ENCODE peak calls at places on chromosomes 6 and 20, in seven cellular contexts. B, U, M, I, J, P and Y are unnamed samples.

GRCh38 chr6:84779380-84779779 is 15.0 kb upstream of the TBX18 start:
- DNase-seq in B (no peak), U (no peak), J (no peak), M (no peak), I (no peak), P (no peak), Y (no peak)

GRCh38 chr20:45970646-45971424 is 1.2 kb downstream of the ZNF335 start:
- DNase-seq in P (peak; percentile 19), B (peak; percentile 33), I (no peak), M (no peak), J (no peak), U (no peak), Y (no peak)

GRCh38 chr6:41939091-41939847 is 2.3 kb downstream of the CCND3 start:
- DNase-seq in U (no peak), I (no peak), M (no peak), B (no peak), J (peak; percentile 60), P (peak; percentile 43), Y (peak; percentile 32)

GRCh38 chr6:38599966-38600550 is 39.7 kb downstream of the BTBD9 start:
- DNase-seq in I (no peak), J (no peak), B (no peak), M (no peak), U (no peak), P (no peak), Y (no peak)

GRCh38 chr20:3678893-3679720 is 2.7 kb downstream of the ADAM33 start:
- DNase-seq in J (peak; percentile 51), M (no peak), U (no peak), I (no peak), B (no peak), P (no peak), Y (no peak)

GRCh38 chr6:53041356-53041755 is 23.8 kb upstream of the FBXO9 start:
- DNase-seq in U (no peak), P (peak; percentile 74), J (no peak), M (no peak), I (no peak), B (no peak), Y (no peak)

GRCh38 chr6:3455490-3456394 is 1.1 kb downstream of the SLC22A23 start:
- DNase-seq in U (no peak), P (no peak), M (peak; percentile 11), B (peak; percentile 13), J (peak; percentile 21), I (no peak), Y (peak; percentile 59)

GRCh38 chr20:57378646-57379262 is 12.4 kb upstream of the RBM38 start:
- DNase-seq in U (no peak), M (no peak), B (no peak), I (no peak), P (no peak), J (no peak), Y (no peak)

GRCh38 chr6:112407191-112407590 is 60.1 kb downstream of the RFPL4B start:
- DNase-seq in B (no peak), I (no peak), M (no peak), U (peak; percentile 82), J (no peak), P (no peak), Y (peak; percentile 18)

GRCh38 chr20:59829415-59830106 is 103.9 kb downstream of the SYCP2 start:
- DNase-seq in J (peak; percentile 10), U (no peak), P (no peak), I (no peak), M (no peak), B (no peak), Y (no peak)

GRCh38 chr20:61096463-61096862 is 155.6 kb upstream of the CDH4 start:
- DNase-seq in I (no peak), B (no peak), P (no peak), M (no peak), U (no peak), J (no peak), Y (no peak)

GRCh38 chr20:2978519-2978918 is 64.9 kb upstream of the GNRH2 start:
- DNase-seq in P (no peak), B (no peak), M (no peak), U (no peak), I (no peak), J (no peak), Y (no peak)

GRCh38 chr6:56193846-56194245 is 53.5 kb downstream of the COL21A1 start:
- DNase-seq in B (no peak), U (no peak), J (no peak), P (no peak), I (no peak), M (no peak), Y (no peak)

GRCh38 chr6:106379951-106380350 is 19.4 kb downstream of the CRYBG1 start:
- DNase-seq in B (no peak), I (no peak), M (no peak), U (no peak), P (no peak), J (no peak), Y (no peak)

GRCh38 chr6:27297857-27298730 is 14.0 kb downstream of the POM121L2 start:
- DNase-seq in U (no peak), P (peak; percentile 51), B (no peak), M (peak; percentile 46), I (no peak), J (no peak), Y (peak; percentile 31)

GRCh38 chr20:33857722-33858563 is 46.8 kb downstream of the CHMP4B start:
- DNase-seq in M (no peak), J (no peak), I (no peak), B (no peak), U (no peak), P (no peak), Y (no peak)

GRCh38 chr6:157025459-157025858 is 248.3 kb downstream of the ARID1B start:
- DNase-seq in P (peak; percentile 49), I (no peak), U (no peak), B (no peak), M (no peak), J (no peak), Y (no peak)

GRCh38 chr6:29014729-29015608 is 9.9 kb upstream of the ZNF311 start:
- DNase-seq in I (no peak), U (no peak), P (no peak), B (no peak), M (no peak), J (no peak), Y (peak; percentile 38)

GRCh38 chr6:153125032-153125431 is 6.0 kb downstream of the RGS17 start:
- DNase-seq in M (no peak), I (no peak), J (no peak), U (no peak), P (no peak), B (no peak), Y (no peak)

GRCh38 chr6:24402697-24403500 is at the start of gene MRS2:
- DNase-seq in U (peak; percentile 92), I (peak; percentile 51), B (peak; percentile 69), P (peak; percentile 66), M (peak; percentile 50), J (peak; percentile 76), Y (peak; percentile 95)

GRCh38 chr6:116220172-116220571 is 33.7 kb downstream of the TSPYL4 start:
- DNase-seq in P (peak; percentile 10), M (no peak), J (no peak), U (no peak), B (no peak), I (no peak), Y (no peak)

GRCh38 chr20:46833360-46833759 is 61.3 kb upstream of the EYA2 start:
- DNase-seq in B (no peak), I (no peak), M (no peak), J (no peak), U (no peak), P (peak; percentile 65), Y (no peak)

GRCh38 chr6:107550241-107550840 is 60.4 kb downstream of the SOBP start:
- DNase-seq in B (no peak), U (no peak), J (no peak), M (no peak), I (no peak), P (no peak), Y (no peak)

GRCh38 chr6:148711833-148712653 is 34.8 kb upstream of the UST start:
- DNase-seq in M (no peak), P (peak; percentile 57), I (no peak), J (no peak), B (no peak), U (no peak), Y (no peak)

GRCh38 chr6:121460170-121460569 is 24.7 kb downstream of the GJA1 start:
- DNase-seq in M (no peak), I (no peak), J (no peak), P (no peak), B (no peak), U (no peak), Y (no peak)